ENCODE peak calls at places on chromosomes 6 and 20, in nine cellular contexts. One of them, this sample, is unnamed.

GRCh38 chr6:142728367-142728766 is 216.6 kb downstream of the HIVEP2 start:
- DNase-seq in nephron progenitor cell: no peak
- DNase-seq in fibroblast of mammary gland: peak; percentile 15
- DNase-seq in heart left ventricle: no peak
- DNase-seq in stomach: no peak
- DNase-seq in activated T-helper 1 cell treated with anti-CD3 and anti-CD28 coated beads, Interleukin-12 subunit alpha, Interleukin-12 subunit beta, Interleukin-2, Interleukin-4 antibody, amounts not matched to agents 30 ng/mL and 10 ng/mL and 1 ng/mL, durations not matched to agents 14 hours and 24 hours and 36 hours: no peak
- DNase-seq in amygdala: no peak
- DNase-seq in erythroblast: no peak
- DNase-seq in caudate nucleus: no peak
- DNase-seq in this sample: no peak

GRCh38 chr20:47676219-47676721 is 109.0 kb downstream of the SULF2 start:
- DNase-seq in nephron progenitor cell: no peak
- DNase-seq in fibroblast of mammary gland: no peak
- DNase-seq in heart left ventricle: no peak
- DNase-seq in stomach: no peak
- DNase-seq in activated T-helper 1 cell treated with anti-CD3 and anti-CD28 coated beads, Interleukin-12 subunit alpha, Interleukin-12 subunit beta, Interleukin-2, Interleukin-4 antibody, amounts not matched to agents 30 ng/mL and 10 ng/mL and 1 ng/mL, durations not matched to agents 14 hours and 24 hours and 36 hours: no peak
- DNase-seq in amygdala: no peak
- DNase-seq in erythroblast: no peak
- DNase-seq in caudate nucleus: no peak
- DNase-seq in this sample: no peak

GRCh38 chr6:107600936-107601335 is 111.0 kb downstream of the SOBP start:
- DNase-seq in nephron progenitor cell: peak; percentile 48
- DNase-seq in fibroblast of mammary gland: peak; percentile 12
- DNase-seq in heart left ventricle: no peak
- DNase-seq in stomach: peak; percentile 52
- DNase-seq in activated T-helper 1 cell treated with anti-CD3 and anti-CD28 coated beads, Interleukin-12 subunit alpha, Interleukin-12 subunit beta, Interleukin-2, Interleukin-4 antibody, amounts not matched to agents 30 ng/mL and 10 ng/mL and 1 ng/mL, durations not matched to agents 14 hours and 24 hours and 36 hours: no peak
- DNase-seq in amygdala: no peak
- DNase-seq in erythroblast: no peak
- DNase-seq in caudate nucleus: no peak
- DNase-seq in this sample: peak; percentile 78

GRCh38 chr20:18166241-18166881 is 28.7 kb downstream of the KAT14 start:
- DNase-seq in nephron progenitor cell: no peak
- DNase-seq in fibroblast of mammary gland: no peak
- DNase-seq in heart left ventricle: no peak
- DNase-seq in stomach: no peak
- DNase-seq in activated T-helper 1 cell treated with anti-CD3 and anti-CD28 coated beads, Interleukin-12 subunit alpha, Interleukin-12 subunit beta, Interleukin-2, Interleukin-4 antibody, amounts not matched to agents 30 ng/mL and 10 ng/mL and 1 ng/mL, durations not matched to agents 14 hours and 24 hours and 36 hours: no peak
- DNase-seq in amygdala: no peak
- DNase-seq in erythroblast: no peak
- DNase-seq in caudate nucleus: no peak
- DNase-seq in this sample: no peak

GRCh38 chr6:15819226-15819625 is 156.4 kb upstream of the DTNBP1 start:
- DNase-seq in nephron progenitor cell: no peak
- DNase-seq in fibroblast of mammary gland: no peak
- DNase-seq in heart left ventricle: no peak
- DNase-seq in stomach: no peak
- DNase-seq in activated T-helper 1 cell treated with anti-CD3 and anti-CD28 coated beads, Interleukin-12 subunit alpha, Interleukin-12 subunit beta, Interleukin-2, Interleukin-4 antibody, amounts not matched to agents 30 ng/mL and 10 ng/mL and 1 ng/mL, durations not matched to agents 14 hours and 24 hours and 36 hours: no peak
- DNase-seq in amygdala: no peak
- DNase-seq in erythroblast: no peak
- DNase-seq in caudate nucleus: no peak
- DNase-seq in this sample: no peak

GRCh38 chr20:19348582-19348981 is 136.1 kb downstream of the SLC24A3 start:
- DNase-seq in nephron progenitor cell: no peak
- DNase-seq in fibroblast of mammary gland: no peak
- DNase-seq in heart left ventricle: no peak
- DNase-seq in stomach: no peak
- DNase-seq in activated T-helper 1 cell treated with anti-CD3 and anti-CD28 coated beads, Interleukin-12 subunit alpha, Interleukin-12 subunit beta, Interleukin-2, Interleukin-4 antibody, amounts not matched to agents 30 ng/mL and 10 ng/mL and 1 ng/mL, durations not matched to agents 14 hours and 24 hours and 36 hours: no peak
- DNase-seq in amygdala: no peak
- DNase-seq in erythroblast: no peak
- DNase-seq in caudate nucleus: no peak
- DNase-seq in this sample: no peak

GRCh38 chr6:131851049-131851769 is 43.4 kb downstream of the ENPP1 start:
- DNase-seq in nephron progenitor cell: no peak
- DNase-seq in fibroblast of mammary gland: no peak
- DNase-seq in heart left ventricle: no peak
- DNase-seq in stomach: no peak
- DNase-seq in activated T-helper 1 cell treated with anti-CD3 and anti-CD28 coated beads, Interleukin-12 subunit alpha, Interleukin-12 subunit beta, Interleukin-2, Interleukin-4 antibody, amounts not matched to agents 30 ng/mL and 10 ng/mL and 1 ng/mL, durations not matched to agents 14 hours and 24 hours and 36 hours: no peak
- DNase-seq in amygdala: no peak
- DNase-seq in erythroblast: no peak
- DNase-seq in caudate nucleus: no peak
- DNase-seq in this sample: no peak

GRCh38 chr20:38591484-38592410 is 9.9 kb upstream of the ARHGAP40 start:
- DNase-seq in nephron progenitor cell: no peak
- DNase-seq in fibroblast of mammary gland: no peak
- DNase-seq in heart left ventricle: no peak
- DNase-seq in stomach: no peak
- DNase-seq in activated T-helper 1 cell treated with anti-CD3 and anti-CD28 coated beads, Interleukin-12 subunit alpha, Interleukin-12 subunit beta, Interleukin-2, Interleukin-4 antibody, amounts not matched to agents 30 ng/mL and 10 ng/mL and 1 ng/mL, durations not matched to agents 14 hours and 24 hours and 36 hours: no peak
- DNase-seq in amygdala: no peak
- DNase-seq in erythroblast: peak; percentile 69
- DNase-seq in caudate nucleus: no peak
- DNase-seq in this sample: no peak

GRCh38 chr6:143007626-143008025 is 53.1 kb upstream of the AIG1 start:
- DNase-seq in nephron progenitor cell: no peak
- DNase-seq in fibroblast of mammary gland: peak; percentile 87
- DNase-seq in heart left ventricle: no peak
- DNase-seq in stomach: no peak
- DNase-seq in activated T-helper 1 cell treated with anti-CD3 and anti-CD28 coated beads, Interleukin-12 subunit alpha, Interleukin-12 subunit beta, Interleukin-2, Interleukin-4 antibody, amounts not matched to agents 30 ng/mL and 10 ng/mL and 1 ng/mL, durations not matched to agents 14 hours and 24 hours and 36 hours: no peak
- DNase-seq in amygdala: no peak
- DNase-seq in erythroblast: no peak
- DNase-seq in caudate nucleus: no peak
- DNase-seq in this sample: peak; percentile 28

GRCh38 chr6:34657037-34657306 is 39.6 kb downstream of the ILRUN start:
- DNase-seq in nephron progenitor cell: no peak
- DNase-seq in fibroblast of mammary gland: no peak
- DNase-seq in heart left ventricle: no peak
- DNase-seq in stomach: no peak
- DNase-seq in activated T-helper 1 cell treated with anti-CD3 and anti-CD28 coated beads, Interleukin-12 subunit alpha, Interleukin-12 subunit beta, Interleukin-2, Interleukin-4 antibody, amounts not matched to agents 30 ng/mL and 10 ng/mL and 1 ng/mL, durations not matched to agents 14 hours and 24 hours and 36 hours: no peak
- DNase-seq in amygdala: no peak
- DNase-seq in erythroblast: no peak
- DNase-seq in caudate nucleus: no peak
- DNase-seq in this sample: peak; percentile 62

GRCh38 chr20:58989196-58989595 is 8.1 kb downstream of the NELFCD start:
- DNase-seq in nephron progenitor cell: no peak
- DNase-seq in fibroblast of mammary gland: no peak
- DNase-seq in heart left ventricle: no peak
- DNase-seq in stomach: no peak
- DNase-seq in activated T-helper 1 cell treated with anti-CD3 and anti-CD28 coated beads, Interleukin-12 subunit alpha, Interleukin-12 subunit beta, Interleukin-2, Interleukin-4 antibody, amounts not matched to agents 30 ng/mL and 10 ng/mL and 1 ng/mL, durations not matched to agents 14 hours and 24 hours and 36 hours: no peak
- DNase-seq in amygdala: no peak
- DNase-seq in erythroblast: no peak
- DNase-seq in caudate nucleus: no peak
- DNase-seq in this sample: no peak

GRCh38 chr6:27139753-27140522 is 107.6 kb upstream of the PRSS16 start:
- DNase-seq in nephron progenitor cell: peak; percentile 22
- DNase-seq in fibroblast of mammary gland: no peak
- DNase-seq in heart left ventricle: no peak
- DNase-seq in stomach: no peak
- DNase-seq in activated T-helper 1 cell treated with anti-CD3 and anti-CD28 coated beads, Interleukin-12 subunit alpha, Interleukin-12 subunit beta, Interleukin-2, Interleukin-4 antibody, amounts not matched to agents 30 ng/mL and 10 ng/mL and 1 ng/mL, durations not matched to agents 14 hours and 24 hours and 36 hours: no peak
- DNase-seq in amygdala: no peak
- DNase-seq in erythroblast: peak; percentile 80
- DNase-seq in caudate nucleus: no peak
- DNase-seq in this sample: peak; percentile 23

GRCh38 chr6:25218346-25218745 is 60.8 kb upstream of the CARMIL1 start:
- DNase-seq in nephron progenitor cell: no peak
- DNase-seq in fibroblast of mammary gland: no peak
- DNase-seq in heart left ventricle: no peak
- DNase-seq in stomach: no peak
- DNase-seq in activated T-helper 1 cell treated with anti-CD3 and anti-CD28 coated beads, Interleukin-12 subunit alpha, Interleukin-12 subunit beta, Interleukin-2, Interleukin-4 antibody, amounts not matched to agents 30 ng/mL and 10 ng/mL and 1 ng/mL, durations not matched to agents 14 hours and 24 hours and 36 hours: no peak
- DNase-seq in amygdala: no peak
- DNase-seq in erythroblast: no peak
- DNase-seq in caudate nucleus: no peak
- DNase-seq in this sample: no peak

GRCh38 chr20:53839423-53840176 is 230.8 kb downstream of the BCAS1 start:
- DNase-seq in nephron progenitor cell: no peak
- DNase-seq in fibroblast of mammary gland: no peak
- DNase-seq in heart left ventricle: peak; percentile 68
- DNase-seq in stomach: peak; percentile 52
- DNase-seq in activated T-helper 1 cell treated with anti-CD3 and anti-CD28 coated beads, Interleukin-12 subunit alpha, Interleukin-12 subunit beta, Interleukin-2, Interleukin-4 antibody, amounts not matched to agents 30 ng/mL and 10 ng/mL and 1 ng/mL, durations not matched to agents 14 hours and 24 hours and 36 hours: peak; percentile 62
- DNase-seq in amygdala: no peak
- DNase-seq in erythroblast: no peak
- DNase-seq in caudate nucleus: no peak
- DNase-seq in this sample: no peak

This sample was measured in iris pigment epithelial cell.